ENCODE peak calls at places on chromosomes 7 and 10, in six cellular contexts. S is choroid plexus epithelial cell; F is effector memory CD4-positive, alpha-beta T cell; T is aorta; C is CD8-positive, alpha-beta memory T cell; H is fibroblast of the aortic adventitia. Q is an unnamed sample.

GRCh38 chr7:1845536-1846311 is 175.6 kb downstream of the ELFN1 start:
- DNase-seq in S (no peak), F (no peak), T (peak), C (peak), H (no peak), Q (no peak)

GRCh38 chr7:69550991-69551390 is 47.3 kb upstream of the AUTS2 start:
- DNase-seq in S (no peak), F (no peak), T (no peak), C (no peak), H (no peak), Q (no peak)

GRCh38 chr7:55534262-55534915 is 37.9 kb downstream of the VOPP1 start:
- DNase-seq in S (peak), F (peak), T (no peak), C (peak), H (peak), Q (peak)

GRCh38 chr7:9822458-9823290 is 1151.0 kb upstream of the PHF14 start:
- DNase-seq in S (no peak), F (no peak), T (peak), C (no peak), H (no peak), Q (no peak)

GRCh38 chr7:158518915-158519640 is 68.5 kb downstream of the PTPRN2 start:
- DNase-seq in S (no peak), F (no peak), T (no peak), C (no peak), H (no peak), Q (no peak)

GRCh38 chr10:6917125-6917524 is 337.0 kb upstream of the PRKCQ start:
- DNase-seq in S (no peak), F (no peak), T (no peak), C (no peak), H (peak), Q (no peak)

GRCh38 chr7:116930156-116930913 is 23.0 kb upstream of the ST7 start:
- DNase-seq in S (peak), F (peak), T (peak), C (peak), H (peak), Q (peak)

GRCh38 chr7:149686449-149686848 is 86.9 kb downstream of the ZNF467 start:
- DNase-seq in S (no peak), F (no peak), T (no peak), C (no peak), H (no peak), Q (no peak)

GRCh38 chr10:10911471-10911921 is 106.2 kb upstream of the CELF2 start:
- DNase-seq in S (peak), F (no peak), T (peak), C (no peak), H (peak), Q (no peak)

GRCh38 chr10:127522298-127522697 is 26.8 kb upstream of the NPS start:
- DNase-seq in S (no peak), F (no peak), T (no peak), C (no peak), H (no peak), Q (no peak)

GRCh38 chr10:75272896-75273295 is 37.1 kb upstream of the COMTD1 start:
- DNase-seq in S (no peak), F (no peak), T (no peak), C (no peak), H (no peak), Q (no peak)

GRCh38 chr7:32200593-32200992 is 130.4 kb upstream of the PDE1C start:
- DNase-seq in S (no peak), F (no peak), T (no peak), C (no peak), H (no peak), Q (no peak)

GRCh38 chr10:95295031-95295755 is 4.4 kb upstream of the PDLIM1 start:
- DNase-seq in S (peak), F (no peak), T (peak), C (peak), H (peak), Q (peak)

GRCh38 chr10:70579234-70580002 is 23.1 kb downstream of the PRF1 start:
- DNase-seq in S (no peak), F (no peak), T (peak), C (peak), H (no peak), Q (no peak)

GRCh38 chr7:149725916-149726315 is 47.5 kb downstream of the ZNF467 start:
- DNase-seq in S (no peak), F (no peak), T (no peak), C (no peak), H (no peak), Q (no peak)

GRCh38 chr10:68110027-68110426 is 739 bp downstream of the MYPN start:
- DNase-seq in S (peak), F (no peak), T (no peak), C (no peak), H (peak), Q (no peak)

GRCh38 chr7:5396999-5397656 is 26.5 kb downstream of the TNRC18 start:
- DNase-seq in S (peak), F (peak), T (peak), C (peak), H (peak), Q (peak)

GRCh38 chr7:5397657-5398237 is 25.9 kb downstream of the TNRC18 start:
- DNase-seq in S (no peak), F (no peak), T (no peak), C (no peak), H (no peak), Q (no peak)

GRCh38 chr7:5394264-5395105 is 29.1 kb downstream of the TNRC18 start:
- DNase-seq in S (no peak), F (no peak), T (no peak), C (no peak), H (no peak), Q (no peak)

GRCh38 chr7:5395246-5395645 is 28.4 kb downstream of the TNRC18 start:
- DNase-seq in S (no peak), F (no peak), T (no peak), C (no peak), H (no peak), Q (no peak)

GRCh38 chr7:5396542-5396941 is 27.1 kb downstream of the TNRC18 start:
- DNase-seq in S (peak), F (peak), T (no peak), C (peak), H (no peak), Q (peak)
- H3K4me3 ChIP-seq in S (no peak), F (peak), T (no peak), C (peak), H (peak), Q (peak)

DNA sequence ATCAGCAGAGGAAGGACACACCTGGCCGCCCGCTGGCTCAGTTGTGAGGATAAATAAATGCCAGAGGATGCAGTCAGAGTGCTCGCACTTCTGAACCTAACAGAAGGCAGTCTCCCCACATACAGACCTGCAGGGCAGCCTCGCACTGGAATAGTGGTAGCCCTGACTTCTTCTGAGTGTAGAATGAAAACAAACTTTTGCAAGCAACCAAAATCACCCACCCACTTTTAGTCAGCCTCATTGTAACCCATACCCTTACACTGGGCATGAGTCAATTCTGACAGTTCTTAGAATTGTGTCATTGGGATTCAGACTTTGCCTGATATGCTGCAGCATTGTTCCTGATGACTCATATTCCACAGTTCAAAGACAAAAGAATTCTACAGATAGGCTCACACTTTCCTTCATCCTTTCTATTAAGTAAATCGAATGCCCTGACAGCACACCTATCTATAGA is 167.0 kb upstream of the CDK1 start:
- DNase-seq in S (peak), F (no peak), T (no peak), C (no peak), H (peak), Q (no peak)
- H3K4me3 ChIP-seq in S (no peak), F (no peak), T (no peak), C (no peak), H (no peak), Q (no peak)

GRCh38 chr10:110057461-110057860 is 49.7 kb downstream of the ADD3 start:
- DNase-seq in S (no peak), F (no peak), T (no peak), C (no peak), H (no peak), Q (no peak)

GRCh38 chr10:110056822-110057221 is 49.0 kb downstream of the ADD3 start:
- DNase-seq in S (peak), F (no peak), T (no peak), C (no peak), H (peak), Q (no peak)

GRCh38 chr10:110061687-110062086 is 53.9 kb downstream of the ADD3 start:
- DNase-seq in S (no peak), F (no peak), T (no peak), C (no peak), H (no peak), Q (no peak)

GRCh38 chr10:110059965-110060364 is 52.2 kb downstream of the ADD3 start:
- DNase-seq in S (peak), F (no peak), T (no peak), C (no peak), H (peak), Q (no peak)

DNA sequence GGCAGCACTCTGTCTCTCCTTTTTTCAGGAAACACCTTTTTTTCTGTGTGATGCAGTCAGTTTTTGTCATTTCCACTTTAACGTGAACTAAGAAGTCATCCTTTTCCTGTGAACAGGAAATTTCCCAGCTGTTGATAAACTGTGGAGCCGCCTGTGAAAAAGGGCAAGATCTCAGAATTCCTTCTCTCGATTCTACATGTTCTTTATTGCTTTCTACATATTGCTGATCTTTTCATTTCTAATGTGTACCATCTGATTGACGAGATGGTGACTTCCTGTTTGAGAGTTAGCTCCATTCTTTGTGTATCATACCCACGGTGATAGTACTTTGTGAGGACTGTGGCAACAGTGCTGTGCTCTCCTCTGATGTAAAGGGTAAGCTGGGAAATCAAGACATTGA is 50.4 kb downstream of the ADD3 start:
- DNase-seq in S (no peak), F (no peak), T (no peak), C (no peak), H (no peak), Q (no peak)
- H3K4me3 ChIP-seq in S (no peak), F (peak), T (no peak), C (peak), H (no peak), Q (no peak)

GRCh38 chr7:28411876-28412662 is at the start of gene CREB5:
- DNase-seq in S (peak), F (no peak), T (no peak), C (no peak), H (no peak), Q (no peak)
- H3K4me3 ChIP-seq in S (no peak), F (no peak), T (peak), C (no peak), H (peak), Q (no peak)

GRCh38 chr7:154929006-154929726 is 73.8 kb downstream of the PAXIP1 start:
- DNase-seq in S (no peak), F (no peak), T (no peak), C (no peak), H (peak), Q (no peak)
- H3K4me3 ChIP-seq in S (peak), F (peak), T (peak), C (peak), H (peak), Q (peak)

Q was measured in GM12864.